ENCODE peak calls at places on chromosomes 4 and X, in four cellular contexts. D is K562, L is stomach, Q is SK-N-SH. W is an unnamed sample.

GRCh38 chrX:65745992-65746391 is 78.5 kb downstream of the MSN start:
- DNase-seq in L (no peak), Q (no peak), D (no peak), W (no peak)

GRCh38 chrX:108261541-108262218 is 170.1 kb downstream of the ATG4A start:
- DNase-seq in L (no peak), D (no peak), Q (no peak), W (no peak)

GRCh38 chr4:76984788-76985211 is 35.2 kb downstream of the SEPTIN11 start:
- DNase-seq in L (no peak), Q (peak; percentile 42), D (no peak), W (peak; percentile 94)

GRCh38 chr4:6423575-6423974 is 48.8 kb downstream of the PPP2R2C start:
- DNase-seq in L (no peak), D (no peak), Q (no peak), W (no peak)

GRCh38 chrX:110803506-110803905 is 7.9 kb upstream of the CHRDL1 start:
- DNase-seq in L (no peak), D (no peak), Q (no peak), W (no peak)

GRCh38 chr4:20151436-20151835 is 100.3 kb upstream of the SLIT2 start:
- DNase-seq in Q (no peak), L (no peak), D (no peak), W (no peak)

GRCh38 chr4:187732524-187732923 is 263.0 kb upstream of the ZFP42 start:
- DNase-seq in D (no peak), L (no peak), Q (no peak), W (no peak)

GRCh38 chr4:75169020-75169814 is 236.3 kb downstream of the PARM1 start:
- DNase-seq in L (no peak), Q (no peak), D (no peak), W (no peak)

GRCh38 chr4:102438873-102439614 is 62.1 kb upstream of the NFKB1 start:
- DNase-seq in D (no peak), L (no peak), Q (no peak), W (no peak)

GRCh38 chrX:49058794-49059193 is at the start of gene CCDC120:
- DNase-seq in L (peak; percentile 60), Q (no peak), D (no peak), W (no peak)

GRCh38 chr4:38416450-38417014 is 247.5 kb upstream of the KLF3 start:
- DNase-seq in D (no peak), Q (no peak), L (no peak), W (no peak)

GRCh38 chrX:15815779-15816452 is 25.6 kb downstream of the ZRSR2 start:
- DNase-seq in D (peak; percentile 13), Q (peak; percentile 59), L (no peak), W (no peak)

GRCh38 chr4:31461425-31461824 is 741.3 kb downstream of the PCDH7 start:
- DNase-seq in L (no peak), D (no peak), Q (no peak), W (no peak)

GRCh38 chr4:73653695-73654106 is 33.5 kb upstream of the RASSF6 start:
- DNase-seq in D (peak; percentile 71), Q (peak; percentile 38), L (peak; percentile 81), W (no peak)

GRCh38 chr4:111681751-111682150 is 463.5 kb upstream of the FAM241A start:
- DNase-seq in D (no peak), L (no peak), Q (no peak), W (no peak)

GRCh38 chr4:40749717-40750460 is at the start of gene NSUN7:
- DNase-seq in D (no peak), L (peak; percentile 85), Q (peak; percentile 91), W (no peak)

GRCh38 chr4:168486961-168487820 is 6.9 kb upstream of the DDX60L start:
- DNase-seq in Q (no peak), D (no peak), L (no peak), W (no peak)

GRCh38 chr4:133565379-133565778 is 416.3 kb downstream of the PCDH10 start:
- DNase-seq in L (no peak), Q (no peak), D (no peak), W (no peak)

GRCh38 chr4:186227221-186227620 is at the start of gene KLKB1:
- DNase-seq in Q (no peak), D (no peak), L (no peak), W (no peak)

GRCh38 chrX:110244951-110245480 is 72.9 kb downstream of the AMMECR1 start:
- DNase-seq in D (no peak), L (no peak), Q (no peak), W (no peak)

GRCh38 chr4:21490682-21491081 is 457.9 kb downstream of the KCNIP4 start:
- DNase-seq in Q (no peak), L (no peak), D (no peak), W (no peak)

GRCh38 chr4:181860157-181860556 is 383.0 kb upstream of the TENM3 start:
- DNase-seq in Q (peak; percentile 39), L (no peak), D (no peak), W (no peak)
- TF ChIP-seq EP300 in Q (no peak), L (no peak), D (no peak), W (no peak)

GRCh38 chr4:170110290-170110672 is 20.5 kb upstream of the AADAT start:
- DNase-seq in D (no peak), Q (no peak), L (no peak), W (no peak)

GRCh38 chr4:170111546-170111945 is 21.8 kb upstream of the AADAT start:
- DNase-seq in D (no peak), Q (no peak), L (no peak), W (no peak)

GRCh38 chr4:170106899-170107298 is 17.1 kb upstream of the AADAT start:
- DNase-seq in L (no peak), D (no peak), Q (no peak), W (no peak)

GRCh38 chr4:170111100-170111499 is 21.3 kb upstream of the AADAT start:
- DNase-seq in Q (no peak), L (no peak), D (no peak), W (peak; percentile 53)

DNA sequence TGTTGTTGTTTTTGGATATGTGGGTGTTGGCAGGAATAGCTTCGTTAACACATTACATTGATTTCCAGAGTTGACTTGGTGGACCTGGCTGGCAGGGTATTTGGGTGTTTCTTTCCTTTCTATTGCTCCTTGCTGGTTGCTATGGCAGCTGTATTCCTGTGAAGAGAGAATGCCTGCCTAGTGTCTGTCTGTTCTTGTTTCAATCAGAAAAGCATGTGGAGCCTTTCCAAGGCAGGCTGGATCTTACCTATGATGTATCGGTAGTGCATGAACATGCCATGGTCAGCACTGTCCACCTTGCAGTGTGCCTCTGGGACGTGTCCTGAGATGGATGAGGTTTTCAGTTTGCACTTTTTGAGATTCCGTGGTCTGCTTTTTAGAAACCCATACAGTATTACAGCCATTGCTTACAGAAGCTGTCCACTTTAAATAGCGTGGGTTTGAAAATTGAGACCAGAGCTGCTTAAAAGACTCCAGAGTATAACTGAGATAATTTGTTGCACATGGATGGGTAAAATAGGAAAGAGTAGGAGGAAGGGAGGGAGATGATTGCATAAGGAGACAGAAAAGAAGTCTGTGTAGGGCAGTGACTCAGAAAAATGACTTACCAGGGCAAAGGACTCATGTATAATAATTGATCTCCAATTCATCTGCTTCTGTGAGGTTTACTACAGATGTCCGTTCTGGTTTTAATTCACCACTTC is 20.0 kb upstream of the AADAT start:
- DNase-seq in Q (no peak), D (no peak), L (no peak), W (no peak)
- TF ChIP-seq POLR2AphosphoS5 in Q (no peak), D (no peak), L (no peak), W (no peak)

DNA sequence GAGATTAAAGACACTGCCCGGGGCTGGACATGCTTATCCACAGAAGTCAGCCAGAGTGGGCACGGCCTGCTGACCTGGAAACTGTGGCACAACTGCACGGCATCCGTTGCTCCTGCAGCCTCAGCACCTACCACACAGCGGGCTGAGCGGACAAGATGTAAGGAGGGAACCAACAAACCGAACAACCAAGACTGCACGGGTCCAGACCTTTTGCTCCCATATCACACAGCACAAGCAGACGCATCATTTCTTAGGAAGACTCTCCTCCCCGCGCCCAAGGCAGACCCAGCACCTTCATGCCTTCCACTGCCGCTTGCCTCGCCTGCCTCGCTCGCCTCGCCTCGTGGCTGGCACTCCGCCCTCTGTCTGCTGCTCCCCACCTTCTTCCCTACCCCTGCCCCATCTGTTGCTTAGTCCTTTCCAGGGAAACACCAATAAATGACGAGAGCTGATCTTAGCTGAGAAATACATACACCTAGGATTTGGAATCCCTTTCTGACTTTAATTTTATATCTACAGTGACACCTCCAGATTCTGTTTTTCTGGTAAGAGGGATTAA is 79.0 kb downstream of the AFAP1 start:
- DNase-seq in Q (no peak), L (no peak), D (no peak), W (no peak)
- H3K4me1 ChIP-seq in Q (peaks cover 62% of the 10 kb centered on the region), L (peaks cover 44% of the 10 kb centered on the region), D (no peaks in the 10 kb centered on the region), W (peaks cover 31% of the 10 kb centered on the region)

GRCh38 chr4:26022346-26022891 is 108.4 kb downstream of the SMIM20 start:
- DNase-seq in L (peak; percentile 68), Q (no peak), D (no peak), W (no peak)

GRCh38 chr4:26020896-26021295 is 106.9 kb downstream of the SMIM20 start:
- DNase-seq in Q (no peak), D (no peak), L (no peak), W (no peak)

GRCh38 chr4:26023191-26023972 is 109.4 kb downstream of the SMIM20 start:
- DNase-seq in Q (no peak), L (no peak), D (no peak), W (no peak)

GRCh38 chr4:26021417-26022345 is 107.7 kb downstream of the SMIM20 start:
- DNase-seq in D (no peak), L (no peak), Q (no peak), W (no peak)

GRCh38 chr4:26020083-26020668 is 106.2 kb downstream of the SMIM20 start:
- DNase-seq in L (no peak), D (no peak), Q (no peak), W (no peak)
- TF ChIP-seq EP300 in L (no peak), D (no peak), Q (no peak), W (no peak)

DNA sequence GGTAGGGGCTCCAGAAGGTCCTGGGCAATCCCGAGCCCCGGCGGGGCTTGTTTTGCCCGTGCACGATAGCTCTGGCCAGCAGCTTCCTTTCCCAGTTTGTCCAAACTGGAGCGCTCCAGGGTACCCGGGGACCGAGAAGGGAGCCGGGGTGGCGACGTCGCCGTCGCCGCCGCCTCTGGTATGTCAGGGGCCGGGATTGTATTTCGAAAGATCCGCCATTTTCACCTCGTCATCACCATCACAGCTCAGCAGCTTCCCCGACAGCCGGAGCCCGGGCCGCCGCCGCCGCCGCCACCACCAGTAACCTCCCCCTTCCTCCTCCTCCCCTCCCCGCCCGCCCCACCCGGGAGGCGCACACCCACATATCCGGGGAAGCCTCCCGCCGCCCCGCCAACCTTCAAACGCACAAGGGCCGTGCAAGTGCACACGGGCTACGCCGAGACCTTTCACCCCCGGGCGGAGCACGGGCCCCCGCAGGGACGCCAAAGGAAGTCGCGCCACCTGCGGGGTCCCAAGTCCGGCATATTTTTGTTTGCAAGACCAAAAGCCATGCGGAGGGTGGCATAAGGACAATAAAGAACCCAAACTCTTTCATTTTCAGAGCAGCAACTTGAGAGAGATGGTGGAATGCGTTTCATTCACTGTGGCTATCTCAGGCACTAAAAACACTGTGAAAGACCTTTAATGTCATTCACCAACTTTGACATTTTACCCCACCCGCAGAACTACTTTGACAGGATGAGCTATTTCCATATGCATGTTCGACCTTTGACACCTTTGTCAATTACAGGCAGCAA is at the start of gene LIN54:
- DNase-seq in D (peak; percentile 74), Q (peak; percentile 88), L (peak; percentile 79), W (peak; percentile 97)
- TF ChIP-seq POLR2AphosphoS5 in D (peak; percentile 35), Q (no peak), L (peak; percentile 16), W (peak; percentile 25)

GRCh38 chr4:156948133-156948532 is 23.5 kb downstream of the PDGFC start:
- DNase-seq in Q (no peak), D (no peak), L (no peak), W (no peak)
- H3K4me1 ChIP-seq in Q (peaks cover 75% of the 10 kb centered on the region), D (no peaks in the 10 kb centered on the region), L (peaks cover 98% of the 10 kb centered on the region), W (peaks cover 98% of the 10 kb centered on the region)

GRCh38 chrX:111892375-111892774 is 16.4 kb downstream of the TRPC5OS start:
- DNase-seq in D (no peak), Q (no peak), L (no peak), W (no peak)
- TF ChIP-seq EP300 in D (no peak), Q (no peak), L (no peak), W (no peak)

GRCh38 chr4:1579834-1580686 is 104.1 kb downstream of the FAM53A start:
- DNase-seq in Q (peak; percentile 90), L (peak; percentile 93), D (peak; percentile 91), W (no peak)
- TF ChIP-seq POLR2AphosphoS5 in Q (no peak), L (peak; percentile 41), D (no peak), W (peak; percentile 63)